ENCODE peak calls at places on chromosome 11, in five cellular contexts. R is B cell, W is HFF-Myc, P is left lung, B is fibroblast of lung. D is an unnamed sample.

GRCh38 chr11:74384641-74385040 is 13.6 kb downstream of the PGM2L1 start:
- DNase-seq in R (no peak), P (no peak), B (no peak), W (no peak), D (no peak)

GRCh38 chr11:78492973-78493372 is 75.4 kb upstream of the GAB2 start:
- DNase-seq in W (no peak), R (no peak), P (no peak), B (no peak), D (no peak)

GRCh38 chr11:126978155-126978554 is 22.4 kb downstream of the KIRREL3 start:
- DNase-seq in B (no peak), P (no peak), R (no peak), W (no peak), D (no peak)

GRCh38 chr11:134416726-134417125 is 4.7 kb upstream of the B3GAT1 start:
- DNase-seq in R (no peak), P (no peak), W (no peak), B (no peak), D (no peak)

GRCh38 chr11:2523821-2524391 is 79.1 kb downstream of the KCNQ1 start:
- DNase-seq in W (no peak), P (peak), R (no peak), B (no peak), D (no peak)

GRCh38 chr11:43507171-43507570 is 148.5 kb downstream of the TTC17 start:
- DNase-seq in B (no peak), R (no peak), W (no peak), P (no peak), D (no peak)

GRCh38 chr11:31968774-31969433 is 122.0 kb upstream of the RCN1 start:
- DNase-seq in B (peak), R (no peak), P (no peak), W (no peak), D (peak)

GRCh38 chr11:46836431-46836830 is 9.6 kb downstream of the CKAP5 start:
- DNase-seq in W (no peak), R (no peak), B (no peak), P (no peak), D (no peak)

GRCh38 chr11:67022341-67022933 is 497 bp upstream of the SYT12 start:
- DNase-seq in B (peak), P (no peak), R (no peak), W (no peak), D (peak)

GRCh38 chr11:3674189-3674588 is 3.0 kb upstream of the CHRNA10 start:
- DNase-seq in W (no peak), B (no peak), R (no peak), P (no peak), D (peak)

GRCh38 chr11:61747389-61748285 is 4.8 kb upstream of the MYRF start:
- DNase-seq in W (no peak), P (peak), B (peak), R (peak), D (peak)

GRCh38 chr11:115284766-115285165 is 219.4 kb downstream of the CADM1 start:
- DNase-seq in B (peak), W (no peak), R (no peak), P (no peak), D (no peak)

GRCh38 chr11:72899238-72899637 is 85.0 kb downstream of the ATG16L2 start:
- DNase-seq in P (no peak), B (no peak), W (no peak), R (no peak), D (no peak)

GRCh38 chr11:130849215-130849568 is 67.1 kb downstream of the SNX19 start:
- DNase-seq in W (peak), P (no peak), R (no peak), B (peak), D (peak)

GRCh38 chr11:123239371-123240150 is 44.5 kb upstream of the CLMP start:
- DNase-seq in W (no peak), R (no peak), B (no peak), P (no peak), D (no peak)

GRCh38 chr11:117180020-117180419 is 1.5 kb downstream of the SIDT2 start:
- DNase-seq in P (no peak), W (no peak), R (peak), B (no peak), D (no peak)

GRCh38 chr11:27555264-27555663 is 48.7 kb upstream of the LIN7C start:
- DNase-seq in W (no peak), P (no peak), R (no peak), B (no peak), D (no peak)

GRCh38 chr11:35714882-35715612 is 52.5 kb downstream of the TRIM44 start:
- DNase-seq in B (peak), P (no peak), R (no peak), W (peak), D (no peak)

GRCh38 chr11:67606150-67606476 is 623 bp upstream of the NDUFV1 start:
- DNase-seq in B (peak), W (no peak), P (peak), R (no peak), D (no peak)

GRCh38 chr11:2185324-2186085 is 13.9 kb upstream of the TH start:
- DNase-seq in B (peak), W (no peak), P (no peak), R (no peak), D (no peak)

GRCh38 chr11:130601141-130601540 is 152.7 kb downstream of the ADAMTS15 start:
- DNase-seq in B (peak), W (no peak), P (no peak), R (no peak), D (no peak)

GRCh38 chr11:34318111-34319037 is 39.4 kb downstream of the ABTB2 start:
- DNase-seq in R (no peak), W (no peak), B (no peak), P (no peak), D (no peak)

GRCh38 chr11:84899740-84900139 is 727.4 kb downstream of the DLG2 start:
- DNase-seq in R (no peak), P (no peak), B (no peak), W (peak), D (no peak)

GRCh38 chr11:124612567-124613245 is 1.5 kb downstream of the PANX3 start:
- DNase-seq in R (no peak), B (no peak), P (no peak), W (no peak), D (no peak)

GRCh38 chr11:132200303-132200936 is 830.0 kb downstream of the NTM start:
- DNase-seq in P (no peak), B (no peak), W (no peak), R (no peak), D (no peak)

GRCh38 chr11:108559904-108560303 is 33.7 kb downstream of the EXPH5 start:
- DNase-seq in W (peak), R (no peak), B (peak), P (no peak), D (peak)

GRCh38 chr11:119367661-119368120 is 13.8 kb downstream of the USP2 start:
- DNase-seq in P (no peak), B (no peak), R (no peak), W (no peak), D (peak)
- TF ChIP-seq CTCF in P (no peak), B (no peak), R (no peak), W (no peak), D (no peak)

GRCh38 chr11:119012629-119013170 is 5.4 kb downstream of the RPS25 start:
- DNase-seq in P (no peak), B (no peak), W (no peak), R (no peak), D (no peak)

GRCh38 chr11:119018074-119018938 is at the start of the genes RPS25 and TRAPPC4:
- DNase-seq in W (peak), P (peak), R (peak), B (peak), D (peak)

GRCh38 chr11:119014209-119014924 is 3.8 kb downstream of the RPS25 start:
- DNase-seq in P (no peak), W (no peak), B (no peak), R (no peak), D (no peak)

GRCh38 chr11:119016216-119017009 is 1.7 kb downstream of the RPS25 start:
- DNase-seq in W (no peak), R (no peak), P (no peak), B (no peak), D (no peak)

DNA sequence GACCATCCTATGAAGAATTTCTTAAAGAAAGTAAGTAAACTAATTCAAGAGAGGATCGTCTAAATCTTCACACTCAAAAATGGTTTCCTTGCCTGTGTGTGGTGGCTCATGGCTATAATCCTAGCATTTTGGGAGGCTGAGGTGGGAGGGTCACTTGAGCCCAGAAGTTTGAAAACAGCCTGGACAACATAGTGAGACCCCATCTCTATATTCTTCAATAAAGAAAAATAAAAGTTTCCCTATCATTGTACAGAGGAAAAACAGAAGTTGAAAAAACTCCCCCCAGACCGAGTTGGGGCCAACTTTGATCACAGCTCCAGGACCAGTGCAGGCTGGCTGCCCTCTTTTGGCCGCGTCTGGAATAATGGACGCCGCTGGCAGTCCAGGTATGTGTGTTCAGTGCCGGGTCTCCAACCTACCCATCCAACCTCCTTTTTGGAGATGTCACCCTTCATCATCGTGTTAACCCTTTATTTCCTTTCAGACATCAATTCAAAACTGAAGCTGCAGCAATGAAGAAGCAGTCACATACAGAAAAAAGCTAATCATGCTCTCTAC is 3.0 kb downstream of the RPS25 start:
- DNase-seq in R (no peak), B (no peak), P (no peak), W (no peak), D (peak)
- TF ChIP-seq CTCF in R (no peak), B (no peak), P (no peak), W (no peak), D (no peak)

GRCh38 chr11:104529916-104530315 is 366.0 kb upstream of the PDGFD start:
- DNase-seq in W (no peak), B (peak), R (no peak), P (no peak), D (no peak)

GRCh38 chr11:104529213-104529612 is 365.3 kb upstream of the PDGFD start:
- DNase-seq in P (no peak), W (no peak), R (no peak), B (no peak), D (no peak)

GRCh38 chr11:104531894-104532293 is 366.4 kb downstream of the CASP12 start:
- DNase-seq in R (no peak), B (no peak), W (no peak), P (no peak), D (no peak)

GRCh38 chr11:104534268-104534667 is 364.0 kb downstream of the CASP12 start:
- DNase-seq in B (peak), P (no peak), W (peak), R (no peak), D (peak)

GRCh38 chr11:104531075-104531474 is 367.1 kb upstream of the PDGFD start:
- DNase-seq in B (peak), R (no peak), P (no peak), W (no peak), D (peak)
- TF ChIP-seq CTCF in B (peak), R (no peak), P (no peak), W (peak), D (no peak)

GRCh38 chr11:13152736-13153541 is 124.7 kb upstream of the BMAL1 start:
- DNase-seq in R (no peak), B (peak), W (no peak), P (no peak), D (peak)
- TF ChIP-seq CTCF in R (no peak), B (peak), W (peak), P (no peak), D (peak)

GRCh38 chr11:40130427-40130826 is 1329.0 kb downstream of the LRRC4C start:
- DNase-seq in R (no peak), P (no peak), B (no peak), W (no peak), D (peak)
- TF ChIP-seq CTCF in R (no peak), P (no peak), B (no peak), W (no peak), D (peak)

DNA sequence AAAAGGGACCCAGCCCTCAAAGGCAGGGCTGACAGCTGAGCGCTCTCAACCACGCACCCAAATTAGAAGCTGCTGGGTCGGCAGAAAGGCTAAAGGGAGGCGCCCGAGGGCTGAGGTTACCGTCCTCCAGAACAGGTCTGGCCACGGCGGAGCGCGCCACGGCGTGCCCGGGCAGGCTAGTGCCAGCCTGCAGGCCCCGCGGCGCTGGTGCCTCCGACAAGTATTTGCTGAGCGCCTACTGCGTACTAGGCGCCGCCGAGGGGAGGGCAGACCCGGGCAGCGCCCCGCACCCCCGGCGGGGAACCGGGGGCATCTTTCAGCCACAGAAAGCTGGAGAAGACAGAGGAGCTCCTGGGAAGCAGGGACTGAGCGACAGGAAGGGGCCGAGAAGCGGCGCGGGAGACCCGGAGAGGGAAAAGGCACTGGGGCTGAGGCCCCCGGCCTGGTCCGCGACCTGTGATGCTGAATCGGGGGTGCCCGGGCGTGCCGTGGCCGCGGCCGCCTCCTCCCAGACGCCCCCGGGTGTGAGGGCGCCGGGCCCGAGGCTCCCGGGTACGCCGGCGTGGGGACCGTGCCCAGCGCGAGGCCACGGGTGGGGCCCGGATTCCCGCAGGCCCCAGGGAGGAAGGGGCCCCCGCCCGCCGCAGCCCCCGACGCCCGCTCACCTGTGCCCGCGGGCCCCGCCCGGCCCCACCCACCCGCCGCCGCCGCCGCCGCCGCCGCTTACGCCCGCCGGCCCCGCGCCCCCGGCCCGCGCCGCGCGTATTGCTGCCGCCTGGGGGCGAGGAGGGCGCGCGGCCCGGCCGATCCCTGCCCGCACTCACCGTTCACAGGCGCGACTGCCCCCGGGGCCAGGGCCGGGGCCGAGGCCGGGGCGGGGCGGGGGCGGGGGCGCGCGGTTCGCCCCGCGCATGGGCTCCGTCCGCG is 521 bp downstream of the HRAS start:
- DNase-seq in W (no peak), R (peak), P (peak), B (peak), D (peak)
- TF ChIP-seq CTCF in W (no peak), R (no peak), P (no peak), B (no peak), D (no peak)

GRCh38 chr11:80157447-80157846 is 716.6 kb upstream of the TENM4 start:
- DNase-seq in R (no peak), W (no peak), P (no peak), B (no peak), D (no peak)

GRCh38 chr11:80156062-80156461 is 715.2 kb upstream of the TENM4 start:
- DNase-seq in R (no peak), P (no peak), B (no peak), W (no peak), D (no peak)

GRCh38 chr11:80155412-80156017 is 714.7 kb upstream of the TENM4 start:
- DNase-seq in P (no peak), B (peak), W (no peak), R (no peak), D (peak)
- TF ChIP-seq CTCF in P (no peak), B (peak), W (peak), R (no peak), D (peak)

GRCh38 chr11:64241430-64242153 is 697 bp downstream of the FKBP2 start:
- DNase-seq in B (peak), R (peak), W (peak), P (peak), D (peak)
- TF ChIP-seq CTCF in B (no peak), R (no peak), W (no peak), P (no peak), D (no peak)

GRCh38 chr11:65781962-65782815 is 1.4 kb upstream of the AP5B1 start:
- DNase-seq in P (no peak), W (no peak), R (no peak), B (no peak), D (no peak)

GRCh38 chr11:65779919-65780769 is 632 bp downstream of the AP5B1 start:
- DNase-seq in B (peak), P (peak), R (peak), W (peak), D (peak)

GRCh38 chr11:65779669-65779918 is 1.2 kb downstream of the AP5B1 start:
- DNase-seq in B (no peak), W (no peak), P (no peak), R (no peak), D (no peak)

GRCh38 chr11:65781152-65781961 is 581 bp upstream of the AP5B1 start:
- DNase-seq in W (no peak), P (peak), B (no peak), R (peak), D (no peak)

GRCh38 chr11:65780770-65781151 is at the start of gene AP5B1:
- DNase-seq in P (peak), B (peak), R (peak), W (no peak), D (peak)
- TF ChIP-seq CTCF in P (no peak), B (no peak), R (no peak), W (no peak), D (no peak)

GRCh38 chr11:8767466-8768142 is 85.0 kb downstream of the RPL27A start:
- DNase-seq in R (no peak), B (no peak), P (no peak), W (no peak), D (peak)

GRCh38 chr11:8766043-8766992 is 83.7 kb downstream of the RPL27A start:
- DNase-seq in R (no peak), B (no peak), W (no peak), P (no peak), D (no peak)

GRCh38 chr11:8765294-8765693 is 82.7 kb downstream of the RPL27A start:
- DNase-seq in P (no peak), W (no peak), R (no peak), B (peak), D (no peak)

GRCh38 chr11:8766993-8767374 is 84.4 kb downstream of the RPL27A start:
- DNase-seq in R (no peak), B (no peak), P (no peak), W (no peak), D (peak)

GRCh38 chr11:8768625-8769333 is 86.2 kb downstream of the RPL27A start:
- DNase-seq in P (no peak), W (no peak), B (peak), R (no peak), D (peak)
- TF ChIP-seq CTCF in P (no peak), W (peak), B (peak), R (no peak), D (no peak)